ENCODE peak calls at places on chromosomes 2 and 18, in nine cellular contexts. E, A, K, H, N, U, V, G and W are unnamed samples.

GRCh38 chr2:196480653-196481322 is 158.7 kb upstream of the CCDC150 start:
- DNase-seq in N (no peak), G (no peak), A (no peak), U (no peak), K (no peak), E (no peak), H (peak), V (no peak), W (peak)

GRCh38 chr18:26919656-26920055 is 54.1 kb upstream of the AQP4 start:
- DNase-seq in U (no peak), G (no peak), H (no peak), N (no peak), V (no peak), E (no peak), K (no peak), A (no peak), W (no peak)

GRCh38 chr2:237868631-237869356 is 9.4 kb downstream of the RAMP1 start:
- DNase-seq in E (no peak), N (no peak), U (no peak), G (no peak), H (no peak), K (peak), V (no peak), A (no peak), W (peak)

GRCh38 chr2:164824865-164825264 is 16.8 kb downstream of the COBLL1 start:
- DNase-seq in K (no peak), E (no peak), H (no peak), A (no peak), U (no peak), N (no peak), G (no peak), V (no peak), W (no peak)

GRCh38 chr2:178767099-178768060 is 39.8 kb downstream of the TTN start:
- DNase-seq in N (peak), U (no peak), E (no peak), K (no peak), G (no peak), V (no peak), H (no peak), A (no peak), W (peak)

GRCh38 chr2:86337235-86338099 is at the start of gene REEP1:
- DNase-seq in E (no peak), V (no peak), U (no peak), G (no peak), K (no peak), H (no peak), A (peak), N (peak), W (peak)

GRCh38 chr2:42010743-42011298 is 37.0 kb upstream of the PKDCC start:
- DNase-seq in V (no peak), G (no peak), N (no peak), U (no peak), E (no peak), H (peak), A (no peak), K (peak), W (peak)

GRCh38 chr2:122531803-122532344 is 776.4 kb downstream of the TSN start:
- DNase-seq in V (no peak), G (no peak), A (no peak), K (no peak), N (peak), E (no peak), H (peak), U (no peak), W (no peak)

GRCh38 chr2:88053301-88053700 is 2.3 kb downstream of the KRCC1 start:
- DNase-seq in U (no peak), N (no peak), V (no peak), A (no peak), E (no peak), G (no peak), H (no peak), K (peak), W (peak)

DNA sequence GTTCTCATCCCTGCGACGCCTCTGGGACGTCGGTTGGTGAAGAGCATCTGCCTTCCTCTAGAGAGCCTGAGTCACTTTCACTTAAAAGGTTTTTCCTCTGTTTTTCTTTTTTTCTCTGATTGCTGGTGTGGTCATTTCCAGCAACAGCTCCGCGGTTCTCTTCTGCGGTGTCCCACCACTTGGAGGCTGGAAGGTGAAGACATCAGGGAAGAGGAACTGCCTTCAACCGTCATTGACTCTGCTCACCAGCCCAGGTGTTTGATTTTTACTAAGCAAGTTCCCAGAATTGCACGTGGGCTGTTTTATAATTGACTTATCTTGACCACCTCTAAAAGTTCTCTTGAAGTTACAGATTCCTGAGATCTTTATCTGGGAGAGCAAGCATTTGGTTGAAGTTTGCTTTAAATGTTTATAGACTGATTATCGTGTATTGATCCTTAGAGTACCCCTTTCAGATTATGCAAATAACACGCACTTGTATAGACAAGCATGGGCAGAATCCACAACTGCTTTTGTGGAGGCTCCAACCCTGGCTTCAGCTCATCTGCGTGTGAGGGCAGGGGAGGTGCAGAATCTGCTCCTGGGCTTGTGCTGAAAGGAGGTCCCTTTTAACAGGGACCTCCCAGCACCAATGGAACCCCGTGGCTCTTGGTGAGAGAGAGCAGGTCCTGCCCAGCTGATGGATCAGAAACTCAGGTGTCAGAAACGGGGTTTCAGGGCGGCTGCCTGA is 3.5 kb downstream of the CTDP1 start:
- DNase-seq in A (no peak), U (no peak), V (no peak), K (no peak), E (no peak), N (no peak), H (no peak), G (no peak), W (no peak)
- H3K27ac ChIP-seq in A (no peak), U (no peak), V (no peak), K (no peak), E (no peak), N (no peak), H (no peak), G (no peak), W (no peak)

GRCh38 chr2:176613358-176614032 is 344.3 kb downstream of the MTX2 start:
- DNase-seq in N (no peak), U (no peak), A (no peak), V (no peak), K (no peak), H (no peak), G (no peak), E (no peak), W (no peak)
- H3K27ac ChIP-seq in N (no peak), U (no peak), A (no peak), V (no peak), K (no peak), H (no peak), G (no peak), E (no peak), W (no peak)

DNA sequence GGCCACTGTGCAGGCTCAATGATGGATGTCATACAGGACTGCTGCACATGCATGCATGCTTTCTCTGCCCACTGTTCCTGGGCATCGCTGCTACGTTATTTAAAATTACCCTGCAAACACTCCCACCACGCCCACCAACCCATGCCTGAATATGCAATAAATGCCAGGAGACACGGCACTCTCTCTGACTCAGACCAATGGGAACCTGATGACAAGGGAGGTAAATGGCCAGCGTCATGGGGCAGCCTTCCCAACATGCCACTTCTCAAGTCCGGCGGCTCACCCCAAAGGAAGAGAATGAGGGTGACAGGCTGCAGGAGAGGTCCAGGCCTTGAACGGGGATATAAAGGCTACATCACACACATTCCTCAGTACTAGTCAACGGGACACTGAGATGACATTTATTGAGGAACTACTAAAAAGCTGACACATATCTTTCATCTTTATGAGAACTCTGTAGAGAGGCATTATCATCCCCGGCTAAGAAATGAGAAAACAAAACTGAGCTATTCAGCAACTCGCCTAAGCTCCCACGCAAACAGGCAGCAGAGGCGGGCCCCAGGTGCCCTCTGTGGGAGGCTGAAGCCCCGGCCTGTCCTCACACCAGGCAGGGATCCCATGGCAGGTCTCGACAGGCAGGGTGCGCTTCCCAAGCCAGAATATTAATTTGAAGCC is 166.5 kb downstream of the HDAC4 start:
- DNase-seq in N (no peak), U (no peak), K (no peak), G (no peak), A (no peak), H (no peak), E (no peak), V (no peak), W (no peak)
- H3K27ac ChIP-seq in N (no peak), U (no peak), K (no peak), G (no peak), A (no peak), H (no peak), E (no peak), V (peak), W (no peak)

DNA sequence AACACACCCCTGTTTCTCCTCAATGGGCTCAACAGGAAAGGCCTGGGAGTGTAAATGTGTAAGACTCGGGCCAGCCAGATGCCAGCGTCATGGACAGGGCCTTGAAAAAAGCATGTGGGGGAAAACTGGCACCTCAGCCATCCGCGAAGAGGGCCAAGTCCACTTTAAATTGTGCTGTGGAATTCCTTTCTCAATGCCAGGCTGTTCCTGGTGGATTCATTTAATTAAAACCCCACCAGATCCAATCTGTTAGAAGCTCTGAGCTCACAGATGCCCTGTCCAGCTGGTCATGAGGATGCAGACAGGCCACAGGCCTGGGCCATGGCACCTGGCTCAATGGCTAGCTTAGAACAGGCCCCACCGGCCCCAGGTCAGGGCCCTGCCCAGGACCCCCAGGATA is 24.8 kb downstream of the KCNK3 start:
- DNase-seq in K (no peak), E (no peak), G (no peak), N (no peak), H (no peak), V (no peak), A (no peak), U (no peak), W (no peak)
- H3K27ac ChIP-seq in K (no peak), E (no peak), G (no peak), N (peak), H (no peak), V (no peak), A (no peak), U (no peak), W (no peak)

GRCh38 chr2:219249203-219249980 is 3.7 kb upstream of the TUBA4B start:
- DNase-seq in G (peak), A (peak), K (peak), E (peak), H (peak), V (peak), N (peak), U (no peak), W (peak)
- H3K27ac ChIP-seq in G (peak), A (peak), K (peak), E (peak), H (peak), V (peak), N (peak), U (peak), W (peak)

GRCh38 chr18:39494211-39494896 is 1928.8 kb upstream of the CELF4 start:
- DNase-seq in G (no peak), N (no peak), H (no peak), E (no peak), K (no peak), A (no peak), U (no peak), V (no peak), W (no peak)
- H3K27ac ChIP-seq in G (no peak), N (no peak), H (no peak), E (no peak), K (no peak), A (no peak), U (no peak), V (no peak), W (no peak)

DNA sequence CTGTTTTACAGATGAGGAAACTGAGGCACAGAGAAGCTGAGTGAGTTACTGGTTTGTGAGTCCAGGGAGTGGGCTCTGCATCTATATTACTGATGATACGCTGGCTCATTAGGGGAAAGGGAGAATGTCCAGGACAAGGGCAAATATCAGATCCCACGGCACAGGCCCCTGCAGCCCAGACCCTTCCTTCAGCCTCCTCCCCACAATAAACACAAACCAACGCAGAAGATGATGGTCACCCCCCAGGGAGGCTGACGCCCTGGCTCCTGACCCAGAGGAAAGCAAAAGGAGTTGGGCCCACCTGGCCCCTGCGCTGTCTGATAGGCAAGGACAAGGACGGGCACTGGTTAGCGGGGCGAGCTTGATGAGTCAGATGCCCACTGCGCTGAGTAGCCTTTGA is 47.7 kb upstream of the ZBTB7C start:
- DNase-seq in V (no peak), N (no peak), H (no peak), A (no peak), E (no peak), U (no peak), G (no peak), K (no peak), W (no peak)
- H3K27ac ChIP-seq in V (no peak), N (no peak), H (no peak), A (no peak), E (no peak), U (no peak), G (no peak), K (no peak), W (no peak)